ENCODE peak calls at places on chromosomes 13 and 19, in six cellular contexts. V, Z, G, Y, I and S are unnamed samples. For H3F3A, the result is how much of the 10 kb centered on the place peaks cover.

GRCh38 chr13:109331898-109332297 is 454.5 kb downstream of the IRS2 start:
- DNase-seq in V (peak), I (peak), Y (no peak), G (peak), Z (peak), S (peak)

GRCh38 chr19:50383307-50383851 is 768 bp upstream of the POLD1 start:
- DNase-seq in G (peak), Y (no peak), I (no peak), V (peak), Z (no peak), S (no peak)

GRCh38 chr19:6723738-6724137 is 3.3 kb upstream of the C3 start:
- DNase-seq in Z (no peak), G (no peak), Y (no peak), I (no peak), V (no peak), S (no peak)

GRCh38 chr19:15404780-15405211 is 14.0 kb downstream of the AKAP8L start:
- DNase-seq in G (no peak), I (no peak), V (no peak), Z (no peak), Y (no peak), S (no peak)

GRCh38 chr19:6229951-6230712 is 49.6 kb downstream of the MLLT1 start:
- DNase-seq in V (no peak), Y (no peak), Z (no peak), I (no peak), G (no peak), S (no peak)

GRCh38 chr19:19618384-19619051 is at the start of gene PBX4:
- DNase-seq in Z (peak), V (peak), Y (peak), I (peak), G (peak), S (peak)

GRCh38 chr13:50208826-50209335 is 193.6 kb downstream of the KCNRG start:
- DNase-seq in Z (peak), V (peak), G (peak), I (peak), Y (peak), S (no peak)

GRCh38 chr13:54226866-54227265 is 1198.3 kb downstream of the OLFM4 start:
- DNase-seq in Z (no peak), I (no peak), V (no peak), G (no peak), Y (no peak), S (no peak)

GRCh38 chr19:36916991-36917390 is 859 bp downstream of the ZNF568 start:
- DNase-seq in Z (no peak), V (peak), G (peak), I (no peak), Y (peak), S (no peak)

GRCh38 chr13:108787709-108788394 is 158.4 kb downstream of the MYO16 start:
- DNase-seq in I (no peak), G (no peak), V (no peak), Z (no peak), Y (no peak), S (no peak)

GRCh38 chr19:30376826-30377425 is 4.7 kb downstream of the ZNF536 start:
- DNase-seq in Z (no peak), Y (no peak), I (no peak), V (no peak), G (no peak), S (no peak)

GRCh38 chr19:10641248-10641647 is 12.9 kb upstream of the ILF3 start:
- DNase-seq in Z (no peak), G (no peak), Y (no peak), I (no peak), V (no peak), S (no peak)

GRCh38 chr13:23845309-23845708 is 43.9 kb downstream of the MIPEP start:
- DNase-seq in Y (no peak), V (no peak), G (no peak), I (no peak), Z (no peak), S (no peak)

GRCh38 chr19:46878613-46879375 is 18.0 kb downstream of the ARHGAP35 start:
- DNase-seq in I (no peak), Y (no peak), G (peak), V (no peak), Z (peak), S (no peak)

GRCh38 chr13:47945738-47946137 is 55.3 kb downstream of the SUCLA2 start:
- DNase-seq in Y (no peak), I (no peak), Z (no peak), V (no peak), G (peak), S (no peak)

GRCh38 chr19:23345838-23346237 is 49.4 kb downstream of the ZNF91 start:
- DNase-seq in V (peak), Y (peak), I (no peak), Z (no peak), G (no peak), S (no peak)

GRCh38 chr13:23883255-23883654 is 5.9 kb downstream of the MIPEP start:
- DNase-seq in V (no peak), I (no peak), Y (no peak), Z (no peak), G (no peak), S (no peak)

GRCh38 chr13:33017410-33017929 is 1.2 kb downstream of the KL start:
- DNase-seq in Z (no peak), V (peak), Y (peak), G (peak), I (peak), S (peak)

GRCh38 chr13:46593403-46593802 is 40.4 kb downstream of the LRCH1 start:
- DNase-seq in Z (no peak), V (no peak), I (no peak), G (no peak), Y (no peak), S (no peak)

GRCh38 chr19:52453324-52454094 is at the start of gene ZNF578:
- DNase-seq in Y (no peak), V (peak), I (peak), G (peak), Z (no peak), S (no peak)

GRCh38 chr13:38980628-38981078 is 10.0 kb downstream of the STOML3 start:
- DNase-seq in V (no peak), Z (no peak), Y (peak), G (no peak), I (no peak), S (no peak)

GRCh38 chr19:2469102-2469914 is 6.6 kb upstream of the GADD45B start:
- DNase-seq in G (peak), Y (no peak), Z (peak), I (peak), V (peak), S (peak)

GRCh38 chr19:45809643-45810159 is 5.4 kb downstream of the RSPH6A start:
- DNase-seq in I (peak), V (peak), Y (no peak), Z (peak), G (peak), S (peak)

GRCh38 chr13:26839682-26840081 is 79.1 kb upstream of the GPR12 start:
- DNase-seq in G (no peak), Z (no peak), I (no peak), Y (no peak), V (no peak), S (no peak)

GRCh38 chr13:69243366-69243765 is 864.3 kb upstream of the ATXN8OS start:
- DNase-seq in Z (peak), Y (no peak), I (no peak), V (no peak), G (no peak), S (no peak)

DNA sequence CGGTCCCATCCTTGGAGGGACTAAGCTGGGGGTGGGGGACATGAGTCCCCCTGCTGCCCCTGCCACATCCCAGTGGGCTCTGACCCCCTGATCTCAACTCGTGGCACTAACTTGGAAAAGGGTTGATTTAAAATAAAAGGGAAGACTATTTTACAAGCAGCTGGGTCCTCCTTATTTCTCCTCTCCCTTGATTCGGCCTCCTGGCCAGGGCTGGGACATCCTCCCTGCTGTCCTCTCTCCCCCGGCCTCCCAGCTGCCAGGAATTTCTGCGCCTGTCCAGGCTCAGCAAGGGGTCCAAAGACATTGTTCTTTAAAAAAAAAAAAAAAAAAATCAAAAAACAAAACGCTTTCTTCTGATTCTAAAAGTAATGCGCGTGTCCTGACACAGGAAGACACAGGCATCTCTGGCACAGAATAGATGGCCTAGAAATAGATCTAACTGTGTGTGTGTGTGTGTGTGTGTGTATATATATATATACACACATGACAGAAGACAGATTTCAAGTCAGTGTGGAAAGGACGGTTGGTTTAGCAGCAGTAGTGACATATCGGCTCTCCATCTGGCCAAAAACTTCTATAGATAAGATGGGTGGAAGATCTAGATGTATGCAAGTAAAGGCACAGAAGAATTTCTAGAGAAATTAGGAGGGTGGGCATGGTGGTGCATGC is 12.3 kb upstream of the LENG8 start:
- DNase-seq in G (no peak), Y (no peak), I (no peak), V (peak), Z (no peak), S (no peak)
- H3K27ac ChIP-seq in G (no peak), Y (no peak), I (no peak), V (no peak), Z (no peak), S (no peak)

GRCh38 chr19:1256646-1257474 is 8.5 kb downstream of the MIDN start:
- DNase-seq in I (no peak), G (peak), Z (no peak), V (no peak), Y (no peak), S (no peak)

GRCh38 chr19:1258707-1259205 is 10.4 kb downstream of the MIDN start:
- DNase-seq in G (peak), Z (no peak), I (no peak), Y (no peak), V (no peak), S (no peak)

GRCh38 chr19:1257475-1258160 is 9.2 kb downstream of the MIDN start:
- DNase-seq in V (no peak), G (peak), I (no peak), Y (no peak), Z (no peak), S (no peak)

GRCh38 chr19:1259206-1259872 is 9.8 kb upstream of the CIRBP start:
- DNase-seq in G (peak), I (peak), V (peak), Z (peak), Y (peak), S (peak)

GRCh38 chr19:1258161-1258492 is 9.7 kb downstream of the MIDN start:
- DNase-seq in I (no peak), V (no peak), Y (no peak), G (no peak), Z (no peak), S (no peak)
- H3F3A ChIP-seq in I (half or more), V (half or more), Y (half or more), G (under half), Z (under half), S (under half)

GRCh38 chr13:30766957-30767603 is 31.7 kb downstream of the ALOX5AP start:
- DNase-seq in V (no peak), I (no peak), G (no peak), Y (no peak), Z (no peak), S (no peak)
- TF ChIP-seq EZH2 in V (no peak), I (no peak), G (no peak), Y (no peak), Z (no peak), S (no peak)

GRCh38 chr13:78909276-78909675 is 250.3 kb upstream of the OBI1 start:
- DNase-seq in I (no peak), Z (no peak), G (no peak), V (no peak), Y (no peak), S (no peak)

GRCh38 chr13:78913656-78914055 is 254.7 kb upstream of the OBI1 start:
- DNase-seq in I (no peak), V (no peak), Y (no peak), G (no peak), Z (no peak), S (no peak)

DNA sequence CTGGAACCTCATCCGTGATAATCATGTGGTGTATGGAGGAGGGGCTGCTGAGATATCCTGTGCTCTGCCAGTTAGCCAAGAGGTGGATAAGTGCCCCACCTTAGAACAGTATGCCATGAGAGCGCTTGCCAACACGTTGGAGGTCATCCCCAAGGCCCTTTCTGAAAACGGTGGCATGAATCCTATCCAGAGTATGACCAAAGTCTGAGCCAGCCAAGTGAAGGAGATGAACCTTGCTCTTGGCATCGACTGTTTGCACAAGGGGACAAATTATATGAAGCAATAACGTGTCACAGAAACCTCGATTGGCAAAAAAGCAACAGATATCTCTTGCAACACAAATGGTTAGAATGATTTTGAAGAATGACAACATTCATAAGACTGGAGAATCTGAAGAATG is 251.2 kb upstream of the OBI1 start:
- DNase-seq in I (no peak), Y (no peak), G (no peak), Z (no peak), V (no peak), S (no peak)
- H3K27ac ChIP-seq in I (no peak), Y (no peak), G (no peak), Z (no peak), V (no peak), S (no peak)

GRCh38 chr19:3975637-3976087 is 4.8 kb upstream of the DAPK3 start:
- DNase-seq in I (no peak), Z (no peak), V (peak), Y (no peak), G (peak), S (no peak)
- H3F3A ChIP-seq in I (half or more), Z (under half), V (half or more), Y (half or more), G (half or more), S (half or more)

GRCh38 chr13:99043700-99044300 is 65.9 kb upstream of the DOCK9 start:
- DNase-seq in Z (peak), Y (no peak), G (no peak), I (no peak), V (no peak), S (no peak)
- TF ChIP-seq EZH2 in Z (no peak), Y (no peak), G (no peak), I (no peak), V (no peak), S (no peak)

DNA sequence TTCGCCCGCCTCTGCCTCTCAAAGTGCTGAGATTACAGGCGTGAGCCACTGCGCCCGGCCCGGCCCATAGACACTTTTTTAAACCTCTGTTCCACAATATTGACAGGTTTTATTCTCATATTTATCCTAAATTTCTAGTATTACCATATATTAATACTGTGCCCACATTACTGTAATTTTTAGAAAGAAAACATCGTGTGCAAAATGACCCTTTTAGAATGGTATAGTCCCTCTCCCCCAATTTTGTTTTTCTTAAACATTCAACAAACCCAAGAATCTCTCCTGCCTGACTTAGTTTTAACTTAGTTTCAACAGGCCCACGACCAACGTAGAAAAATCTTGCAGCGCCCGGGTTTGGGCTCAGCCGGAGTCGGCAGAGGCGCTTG is 9.1 kb downstream of the CDX2 start:
- DNase-seq in V (no peak), G (no peak), I (no peak), Z (no peak), Y (no peak), S (no peak)
- H3K27ac ChIP-seq in V (no peak), G (no peak), I (no peak), Z (no peak), Y (no peak), S (no peak)

GRCh38 chr19:13848811-13849241 is 28.1 kb upstream of the NANOS3 start:
- DNase-seq in Z (peak), I (no peak), V (no peak), Y (no peak), G (no peak), S (no peak)
- H3F3A ChIP-seq in Z (under half), I (half or more), V (under half), Y (half or more), G (under half), S (under half)

GRCh38 chr19:41932259-41933130 is 4.2 kb upstream of the ERFL start:
- DNase-seq in Z (no peak), I (no peak), Y (no peak), V (peak), G (no peak), S (no peak)
- TF ChIP-seq EZH2 in Z (no peak), I (no peak), Y (peak), V (peak), G (peak), S (no peak)

GRCh38 chr13:74197686-74198085 is 63.5 kb upstream of the KLF12 start:
- DNase-seq in Y (no peak), Z (no peak), I (no peak), G (no peak), V (no peak), S (no peak)
- H3K27ac ChIP-seq in Y (no peak), Z (no peak), I (no peak), G (no peak), V (no peak), S (no peak)